ENCODE peak calls at places on chromosomes 2 and 18, in nine cellular contexts. J, Y, F, L, E, O, S, W and D are unnamed samples.

GRCh38 chr2:30421551-30422436 is 25.3 kb upstream of the LCLAT1 start:
- DNase-seq in O (no peak), L (no peak), F (peak), Y (peak), J (peak), W (no peak), S (peak), E (no peak), D (peak)

GRCh38 chr2:58047969-58048368 is 1.4 kb downstream of the VRK2 start:
- DNase-seq in O (no peak), F (no peak), E (no peak), Y (no peak), S (no peak), W (no peak), L (no peak), J (no peak), D (no peak)

GRCh38 chr2:69667805-69668382 is 24.4 kb upstream of the AAK1 start:
- DNase-seq in E (no peak), O (no peak), F (no peak), S (no peak), Y (no peak), W (no peak), L (no peak), J (no peak), D (peak)

GRCh38 chr2:26243643-26244478 is 571 bp downstream of the HADHA start:
- DNase-seq in E (peak), S (peak), Y (no peak), O (no peak), L (peak), F (no peak), W (no peak), J (no peak), D (peak)

GRCh38 chr18:35117951-35118411 is 76.8 kb downstream of the MAPRE2 start:
- DNase-seq in Y (no peak), J (no peak), L (no peak), S (peak), F (no peak), W (no peak), E (no peak), O (no peak), D (peak)

GRCh38 chr2:71282493-71282892 is 49.1 kb upstream of the ZNF638 start:
- DNase-seq in S (peak), J (no peak), L (no peak), E (no peak), O (no peak), F (no peak), Y (no peak), W (no peak), D (peak)

GRCh38 chr2:148538375-148538774 is 106.2 kb upstream of the EPC2 start:
- DNase-seq in S (no peak), E (no peak), J (no peak), L (no peak), F (no peak), O (no peak), Y (no peak), W (no peak), D (no peak)

GRCh38 chr2:229313591-229313990 is 42.5 kb upstream of the PID1 start:
- DNase-seq in J (no peak), L (no peak), F (no peak), E (no peak), W (no peak), S (peak), Y (no peak), O (no peak), D (peak)

GRCh38 chr2:232487385-232488096 is at the start of gene ECEL1:
- DNase-seq in W (no peak), F (no peak), E (peak), L (no peak), O (no peak), J (no peak), Y (no peak), S (no peak), D (no peak)

GRCh38 chr2:176643711-176644110 is 374.5 kb downstream of the MTX2 start:
- DNase-seq in J (no peak), L (no peak), W (peak), F (no peak), E (peak), O (no peak), S (peak), Y (no peak), D (peak)

GRCh38 chr2:30511122-30512083 is 64.4 kb downstream of the LCLAT1 start:
- DNase-seq in O (peak), J (no peak), E (no peak), S (peak), Y (no peak), L (no peak), F (no peak), W (peak), D (peak)